ENCODE peak calls at places on chromosome X, in seven cellular contexts. One of them, this sample, is unnamed.

GRCh38 chrX:135424469-135424868 is 2.7 kb downstream of the SMIM10L2A start:
- DNase-seq in occipital lobe: no peak
- DNase-seq in fibroblast of the conjunctiva: no peak
- DNase-seq in DMS153: no peak
- DNase-seq in GM13976: no peak
- DNase-seq in upper lobe of left lung: no peak
- DNase-seq in astrocyte of the spinal cord: no peak
- DNase-seq in this sample: no peak

GRCh38 chrX:107775000-107775733 is 420 bp downstream of the TSC22D3 start:
- DNase-seq in occipital lobe: no peak
- DNase-seq in fibroblast of the conjunctiva: no peak
- DNase-seq in DMS153: no peak
- DNase-seq in GM13976: peak; percentile 21
- DNase-seq in upper lobe of left lung: peak; percentile 58
- DNase-seq in astrocyte of the spinal cord: no peak
- DNase-seq in this sample: no peak

GRCh38 chrX:150158554-150159332 is 204.4 kb upstream of the MAMLD1 start:
- DNase-seq in occipital lobe: no peak
- DNase-seq in fibroblast of the conjunctiva: no peak
- DNase-seq in DMS153: no peak
- DNase-seq in GM13976: no peak
- DNase-seq in upper lobe of left lung: no peak
- DNase-seq in astrocyte of the spinal cord: no peak
- DNase-seq in this sample: no peak

GRCh38 chrX:68840256-68840655 is 11.4 kb downstream of the EFNB1 start:
- DNase-seq in occipital lobe: no peak
- DNase-seq in fibroblast of the conjunctiva: no peak
- DNase-seq in DMS153: no peak
- DNase-seq in GM13976: no peak
- DNase-seq in upper lobe of left lung: peak; percentile 47
- DNase-seq in astrocyte of the spinal cord: no peak
- DNase-seq in this sample: no peak

GRCh38 chrX:100512471-100512870 is 72.3 kb upstream of the TNMD start:
- DNase-seq in occipital lobe: peak; percentile 0
- DNase-seq in fibroblast of the conjunctiva: no peak
- DNase-seq in DMS153: no peak
- DNase-seq in GM13976: peak; percentile 34
- DNase-seq in upper lobe of left lung: no peak
- DNase-seq in astrocyte of the spinal cord: peak; percentile 10
- DNase-seq in this sample: no peak

GRCh38 chrX:118153270-118153669 is 36.7 kb upstream of the KLHL13 start:
- DNase-seq in occipital lobe: no peak
- DNase-seq in fibroblast of the conjunctiva: no peak
- DNase-seq in DMS153: no peak
- DNase-seq in GM13976: no peak
- DNase-seq in upper lobe of left lung: no peak
- DNase-seq in astrocyte of the spinal cord: no peak
- DNase-seq in this sample: no peak

GRCh38 chrX:17596051-17596450 is 141.2 kb upstream of the SCML1 start:
- DNase-seq in occipital lobe: no peak
- DNase-seq in fibroblast of the conjunctiva: no peak
- DNase-seq in DMS153: no peak
- DNase-seq in GM13976: no peak
- DNase-seq in upper lobe of left lung: no peak
- DNase-seq in astrocyte of the spinal cord: no peak
- DNase-seq in this sample: no peak

GRCh38 chrX:101485212-101486064 is at the start of gene ARMCX4:
- DNase-seq in occipital lobe: peak; percentile 56
- DNase-seq in fibroblast of the conjunctiva: peak; percentile 28
- DNase-seq in DMS153: peak; percentile 8
- DNase-seq in GM13976: no peak
- DNase-seq in upper lobe of left lung: peak; percentile 91
- DNase-seq in astrocyte of the spinal cord: peak; percentile 55
- DNase-seq in this sample: peak; percentile 30

GRCh38 chrX:3320471-3321046 is 25.9 kb downstream of the MXRA5 start:
- DNase-seq in occipital lobe: no peak
- DNase-seq in fibroblast of the conjunctiva: no peak
- DNase-seq in DMS153: no peak
- DNase-seq in GM13976: no peak
- DNase-seq in upper lobe of left lung: no peak
- DNase-seq in astrocyte of the spinal cord: no peak
- DNase-seq in this sample: no peak

GRCh38 chrX:13690836-13691235 is 1.9 kb downstream of the RAB9A start:
- DNase-seq in occipital lobe: no peak
- DNase-seq in fibroblast of the conjunctiva: no peak
- DNase-seq in DMS153: no peak
- DNase-seq in GM13976: no peak
- DNase-seq in upper lobe of left lung: no peak
- DNase-seq in astrocyte of the spinal cord: no peak
- DNase-seq in this sample: peak; percentile 16

GRCh38 chrX:72272868-72273267 is 4.2 kb downstream of the RPS4X start:
- DNase-seq in occipital lobe: no peak
- DNase-seq in fibroblast of the conjunctiva: no peak
- DNase-seq in DMS153: no peak
- DNase-seq in GM13976: no peak
- DNase-seq in upper lobe of left lung: no peak
- DNase-seq in astrocyte of the spinal cord: peak; percentile 70
- DNase-seq in this sample: no peak

GRCh38 chrX:79645749-79646148 is 278.6 kb upstream of the ITM2A start:
- DNase-seq in occipital lobe: no peak
- DNase-seq in fibroblast of the conjunctiva: no peak
- DNase-seq in DMS153: no peak
- DNase-seq in GM13976: no peak
- DNase-seq in upper lobe of left lung: no peak
- DNase-seq in astrocyte of the spinal cord: no peak
- DNase-seq in this sample: no peak

GRCh38 chrX:44071847-44072545 is 98.8 kb upstream of the NDP start:
- DNase-seq in occipital lobe: no peak
- DNase-seq in fibroblast of the conjunctiva: no peak
- DNase-seq in DMS153: no peak
- DNase-seq in GM13976: no peak
- DNase-seq in upper lobe of left lung: no peak
- DNase-seq in astrocyte of the spinal cord: peak; percentile 29
- DNase-seq in this sample: no peak

GRCh38 chrX:103356023-103356798 is at the start of gene TCEAL9:
- DNase-seq in occipital lobe: no peak
- DNase-seq in fibroblast of the conjunctiva: peak; percentile 78
- DNase-seq in DMS153: peak; percentile 11
- DNase-seq in GM13976: no peak
- DNase-seq in upper lobe of left lung: no peak
- DNase-seq in astrocyte of the spinal cord: peak; percentile 69
- DNase-seq in this sample: no peak

GRCh38 chrX:140971385-140971784 is 31.0 kb upstream of the SPANXB1 start:
- DNase-seq in occipital lobe: no peak
- DNase-seq in fibroblast of the conjunctiva: no peak
- DNase-seq in DMS153: no peak
- DNase-seq in GM13976: no peak
- DNase-seq in upper lobe of left lung: no peak
- DNase-seq in astrocyte of the spinal cord: no peak
- DNase-seq in this sample: no peak

GRCh38 chrX:100647095-100647494 is 3.1 kb downstream of the SRPX2 start:
- DNase-seq in occipital lobe: no peak
- DNase-seq in fibroblast of the conjunctiva: no peak
- DNase-seq in DMS153: no peak
- DNase-seq in GM13976: no peak
- DNase-seq in upper lobe of left lung: no peak
- DNase-seq in astrocyte of the spinal cord: peak; percentile 45
- DNase-seq in this sample: no peak

GRCh38 chrX:150768132-150768485 is 74.9 kb downstream of the MTMR1 start:
- DNase-seq in occipital lobe: no peak
- DNase-seq in fibroblast of the conjunctiva: no peak
- DNase-seq in DMS153: no peak
- DNase-seq in GM13976: no peak
- DNase-seq in upper lobe of left lung: no peak
- DNase-seq in astrocyte of the spinal cord: no peak
- DNase-seq in this sample: no peak

GRCh38 chrX:10098235-10098819 is 58.4 kb upstream of the CLCN4 start:
- DNase-seq in occipital lobe: no peak
- DNase-seq in fibroblast of the conjunctiva: no peak
- DNase-seq in DMS153: no peak
- DNase-seq in GM13976: peak; percentile 66
- DNase-seq in upper lobe of left lung: no peak
- DNase-seq in astrocyte of the spinal cord: no peak
- DNase-seq in this sample: peak; percentile 79

GRCh38 chrX:77731821-77732419 is 54.1 kb downstream of the ATRX start:
- DNase-seq in occipital lobe: no peak
- DNase-seq in fibroblast of the conjunctiva: no peak
- DNase-seq in DMS153: no peak
- DNase-seq in GM13976: no peak
- DNase-seq in upper lobe of left lung: no peak
- DNase-seq in astrocyte of the spinal cord: no peak
- DNase-seq in this sample: no peak

GRCh38 chrX:49704692-49705404 is 9.1 kb upstream of the PAGE1 start:
- DNase-seq in occipital lobe: no peak
- DNase-seq in fibroblast of the conjunctiva: no peak
- DNase-seq in DMS153: no peak
- DNase-seq in GM13976: no peak
- DNase-seq in upper lobe of left lung: no peak
- DNase-seq in astrocyte of the spinal cord: no peak
- DNase-seq in this sample: no peak

GRCh38 chrX:57752866-57753265 is 72.8 kb upstream of the NLRP2B start:
- DNase-seq in occipital lobe: no peak
- DNase-seq in fibroblast of the conjunctiva: no peak
- DNase-seq in DMS153: no peak
- DNase-seq in GM13976: no peak
- DNase-seq in upper lobe of left lung: no peak
- DNase-seq in astrocyte of the spinal cord: no peak
- DNase-seq in this sample: peak; percentile 0

GRCh38 chrX:123169247-123169901 is 14.7 kb upstream of the GRIA3 start:
- DNase-seq in occipital lobe: no peak
- DNase-seq in fibroblast of the conjunctiva: no peak
- DNase-seq in DMS153: no peak
- DNase-seq in GM13976: no peak
- DNase-seq in upper lobe of left lung: no peak
- DNase-seq in astrocyte of the spinal cord: no peak
- DNase-seq in this sample: no peak

GRCh38 chrX:118612290-118612689 is 115.1 kb upstream of the IL13RA1 start:
- DNase-seq in occipital lobe: no peak
- DNase-seq in fibroblast of the conjunctiva: no peak
- DNase-seq in DMS153: no peak
- DNase-seq in GM13976: no peak
- DNase-seq in upper lobe of left lung: no peak
- DNase-seq in astrocyte of the spinal cord: no peak
- DNase-seq in this sample: no peak

GRCh38 chrX:135396566-135396965 is 25.2 kb upstream of the SMIM10L2A start:
- DNase-seq in occipital lobe: no peak
- DNase-seq in fibroblast of the conjunctiva: no peak
- DNase-seq in DMS153: no peak
- DNase-seq in GM13976: no peak
- DNase-seq in upper lobe of left lung: no peak
- DNase-seq in astrocyte of the spinal cord: no peak
- DNase-seq in this sample: no peak

GRCh38 chrX:120446503-120446902 is 22.6 kb downstream of the LAMP2 start:
- DNase-seq in occipital lobe: peak; percentile 21
- DNase-seq in fibroblast of the conjunctiva: peak; percentile 57
- DNase-seq in DMS153: no peak
- DNase-seq in GM13976: no peak
- DNase-seq in upper lobe of left lung: no peak
- DNase-seq in astrocyte of the spinal cord: peak; percentile 75
- DNase-seq in this sample: no peak

GRCh38 chrX:48913605-48914366 is 2.3 kb upstream of the SLC35A2 start:
- DNase-seq in occipital lobe: no peak
- DNase-seq in fibroblast of the conjunctiva: no peak
- DNase-seq in DMS153: no peak
- DNase-seq in GM13976: no peak
- DNase-seq in upper lobe of left lung: no peak
- DNase-seq in astrocyte of the spinal cord: no peak
- DNase-seq in this sample: no peak

GRCh38 chrX:118510076-118510475 is 14.5 kb downstream of the DOCK11 start:
- DNase-seq in occipital lobe: no peak
- DNase-seq in fibroblast of the conjunctiva: no peak
- DNase-seq in DMS153: no peak
- DNase-seq in GM13976: no peak
- DNase-seq in upper lobe of left lung: no peak
- DNase-seq in astrocyte of the spinal cord: no peak
- DNase-seq in this sample: no peak

GRCh38 chrX:114152130-114152529 is 431.8 kb upstream of the HTR2C start:
- DNase-seq in occipital lobe: no peak
- DNase-seq in fibroblast of the conjunctiva: peak; percentile 43
- DNase-seq in DMS153: no peak
- DNase-seq in GM13976: no peak
- DNase-seq in upper lobe of left lung: no peak
- DNase-seq in astrocyte of the spinal cord: peak; percentile 45
- DNase-seq in this sample: no peak

GRCh38 chrX:106168107-106168506 is at the start of gene PWWP3B:
- DNase-seq in occipital lobe: no peak
- DNase-seq in fibroblast of the conjunctiva: peak; percentile 2
- DNase-seq in DMS153: no peak
- DNase-seq in GM13976: no peak
- DNase-seq in upper lobe of left lung: no peak
- DNase-seq in astrocyte of the spinal cord: peak; percentile 71
- DNase-seq in this sample: no peak

GRCh38 chrX:40504801-40505605 is 75.8 kb upstream of the ATP6AP2 start:
- DNase-seq in occipital lobe: no peak
- DNase-seq in fibroblast of the conjunctiva: peak; percentile 6
- DNase-seq in DMS153: no peak
- DNase-seq in GM13976: no peak
- DNase-seq in upper lobe of left lung: no peak
- DNase-seq in astrocyte of the spinal cord: peak; percentile 94
- DNase-seq in this sample: no peak

GRCh38 chrX:65643046-65643785 is 24.2 kb upstream of the MSN start:
- DNase-seq in occipital lobe: no peak
- DNase-seq in fibroblast of the conjunctiva: no peak
- DNase-seq in DMS153: no peak
- DNase-seq in GM13976: no peak
- DNase-seq in upper lobe of left lung: no peak
- DNase-seq in astrocyte of the spinal cord: peak; percentile 52
- DNase-seq in this sample: no peak

GRCh38 chrX:9312922-9313867 is 151.7 kb upstream of the TBL1X start:
- DNase-seq in occipital lobe: no peak
- DNase-seq in fibroblast of the conjunctiva: no peak
- DNase-seq in DMS153: no peak
- DNase-seq in GM13976: peak; percentile 43
- DNase-seq in upper lobe of left lung: no peak
- DNase-seq in astrocyte of the spinal cord: no peak
- DNase-seq in this sample: peak; percentile 65

GRCh38 chrX:66021407-66021757 is 18.5 kb downstream of the VSIG4 start:
- DNase-seq in occipital lobe: no peak
- DNase-seq in fibroblast of the conjunctiva: no peak
- DNase-seq in DMS153: no peak
- DNase-seq in GM13976: no peak
- DNase-seq in upper lobe of left lung: no peak
- DNase-seq in astrocyte of the spinal cord: no peak
- DNase-seq in this sample: no peak

This sample was measured in CD4-positive, CD25-positive, alpha-beta regulatory T cell.